ENCODE peak calls at places on chromosomes 16 and 17, in six cellular contexts. B, W, J, G, Z and S are unnamed samples.

GRCh38 chr17:12928736-12929135 is 89.1 kb downstream of the ELAC2 start:
- DNase-seq in B (no peak), W (no peak), J (no peak), G (no peak), Z (no peak), S (no peak)

GRCh38 chr17:44829558-44830358 is at the start of gene GJC1:
- DNase-seq in B (no peak), W (no peak), J (no peak), G (peak), Z (no peak), S (peak)

GRCh38 chr17:37527249-37527851 is 37.7 kb downstream of the DUSP14 start:
- DNase-seq in B (no peak), W (no peak), J (peak), G (no peak), Z (peak), S (peak)

GRCh38 chr17:50691550-50692447 is 15.9 kb downstream of the ANKRD40 start:
- DNase-seq in B (no peak), W (no peak), J (no peak), G (no peak), Z (no peak), S (no peak)

GRCh38 chr16:31273676-31274075 is 13.9 kb downstream of the ITGAM start:
- DNase-seq in B (no peak), W (no peak), J (no peak), G (no peak), Z (no peak), S (no peak)

GRCh38 chr17:74833501-74834361 is 26.0 kb downstream of the GRIN2C start:
- DNase-seq in B (no peak), W (no peak), J (no peak), G (no peak), Z (no peak), S (no peak)

GRCh38 chr17:48578616-48579560 is 738 bp upstream of the HOXB4 start:
- DNase-seq in B (no peak), W (no peak), J (no peak), G (no peak), Z (no peak), S (no peak)

GRCh38 chr17:6365187-6365943 is 69.6 kb downstream of the AIPL1 start:
- DNase-seq in B (no peak), W (no peak), J (no peak), G (peak), Z (peak), S (no peak)

GRCh38 chr16:58317608-58318152 is 22.9 kb upstream of the PRSS54 start:
- DNase-seq in B (no peak), W (no peak), J (no peak), G (no peak), Z (no peak), S (no peak)

GRCh38 chr16:77613115-77613514 is 109.2 kb upstream of the NUDT7 start:
- DNase-seq in B (no peak), W (no peak), J (no peak), G (no peak), Z (no peak), S (no peak)

GRCh38 chr16:76464973-76465620 is 187.9 kb downstream of the CNTNAP4 start:
- DNase-seq in B (no peak), W (no peak), J (no peak), G (no peak), Z (no peak), S (no peak)

GRCh38 chr17:18059283-18059682 is 20.1 kb downstream of the GID4 start:
- DNase-seq in B (no peak), W (no peak), J (no peak), G (no peak), Z (no peak), S (no peak)

GRCh38 chr17:28524476-28525415 is 18.6 kb downstream of the FOXN1 start:
- DNase-seq in B (peak), W (no peak), J (no peak), G (no peak), Z (peak), S (no peak)

GRCh38 chr16:66899945-66900688 is 18.6 kb downstream of the CDH16 start:
- DNase-seq in B (no peak), W (no peak), J (no peak), G (peak), Z (peak), S (no peak)

GRCh38 chr17:2054740-2055493 is at the start of gene HIC1:
- DNase-seq in B (peak), W (peak), J (peak), G (peak), Z (no peak), S (peak)

GRCh38 chr17:60749050-60749449 is 71.4 kb downstream of the BCAS3 start:
- DNase-seq in B (no peak), W (no peak), J (no peak), G (no peak), Z (no peak), S (no peak)

GRCh38 chr16:55189975-55190636 is 133.9 kb upstream of the IRX6 start:
- DNase-seq in B (no peak), W (no peak), J (no peak), G (no peak), Z (no peak), S (no peak)

GRCh38 chr16:55385363-55385762 is 61.4 kb downstream of the IRX6 start:
- DNase-seq in B (no peak), W (no peak), J (no peak), G (no peak), Z (no peak), S (no peak)

GRCh38 chr17:6098466-6099180 is 28.4 kb downstream of the WSCD1 start:
- DNase-seq in B (peak), W (no peak), J (no peak), G (no peak), Z (no peak), S (no peak)

GRCh38 chr17:66580601-66581385 is 254.1 kb upstream of the CACNG5 start:
- DNase-seq in B (no peak), W (no peak), J (no peak), G (no peak), Z (no peak), S (no peak)

GRCh38 chr17:75749545-75750389 is 15.2 kb downstream of the GALK1 start:
- DNase-seq in B (peak), W (peak), J (peak), G (peak), Z (no peak), S (peak)

GRCh38 chr17:40714473-40714872 is 10.9 kb upstream of the KRT24 start:
- DNase-seq in B (no peak), W (no peak), J (no peak), G (no peak), Z (no peak), S (no peak)

GRCh38 chr17:36778458-36778857 is 158.8 kb upstream of the LHX1 start:
- DNase-seq in B (no peak), W (no peak), J (no peak), G (no peak), Z (no peak), S (no peak)

GRCh38 chr17:58307468-58308172 is 21.0 kb downstream of the TSPOAP1 start:
- DNase-seq in B (no peak), W (no peak), J (no peak), G (peak), Z (no peak), S (no peak)

GRCh38 chr16:87550510-87550961 is 51.8 kb upstream of the JPH3 start:
- DNase-seq in B (no peak), W (no peak), J (peak), G (no peak), Z (no peak), S (no peak)

GRCh38 chr17:65604070-65604469 is 42.6 kb upstream of the AXIN2 start:
- DNase-seq in B (no peak), W (no peak), J (no peak), G (no peak), Z (no peak), S (no peak)

GRCh38 chr17:37676115-37676925 is 33.1 kb upstream of the DDX52 start:
- DNase-seq in B (no peak), W (no peak), J (no peak), G (peak), Z (no peak), S (no peak)

GRCh38 chr17:29615048-29615385 is 7.7 kb downstream of the CORO6 start:
- DNase-seq in B (no peak), W (no peak), J (peak), G (no peak), Z (no peak), S (no peak)

GRCh38 chr17:47802341-47803022 is 19.1 kb downstream of the OSBPL7 start:
- DNase-seq in B (peak), W (no peak), J (peak), G (peak), Z (no peak), S (peak)

GRCh38 chr17:57940653-57941329 is 14.4 kb downstream of the CUEDC1 start:
- DNase-seq in B (no peak), W (no peak), J (no peak), G (no peak), Z (no peak), S (no peak)

GRCh38 chr16:75254359-75254837 is 3.0 kb upstream of the BCAR1 start:
- DNase-seq in B (no peak), W (no peak), J (no peak), G (peak), Z (no peak), S (no peak)
- H3K27ac ChIP-seq in B (peak), W (peak), J (no peak), G (peak), Z (peak), S (no peak)

DNA sequence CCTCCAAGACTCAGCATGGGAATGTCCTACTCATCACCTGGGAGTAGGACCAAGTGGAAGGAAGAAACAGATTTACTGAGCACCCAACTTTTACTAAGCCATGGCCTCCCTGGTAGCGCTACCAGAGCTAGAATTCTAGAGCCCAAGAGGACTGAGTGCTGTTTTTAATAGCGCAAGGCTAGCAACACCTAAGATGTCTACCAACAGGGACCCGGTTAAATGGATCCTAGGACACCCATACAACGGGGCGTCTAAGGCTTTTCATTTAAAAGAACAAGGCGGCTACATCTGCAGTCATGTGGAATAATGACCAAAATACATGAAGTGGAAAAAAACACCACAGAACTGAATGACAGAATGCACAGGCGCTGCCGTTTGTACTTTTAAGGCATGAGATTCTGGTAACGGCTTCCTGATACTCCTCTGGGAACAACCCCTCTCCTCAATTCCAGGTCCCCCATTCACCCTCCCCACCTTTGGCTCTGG is 5.1 kb downstream of the GGA2 start:
- DNase-seq in B (no peak), W (no peak), J (no peak), G (no peak), Z (no peak), S (no peak)
- H3K27ac ChIP-seq in B (peak), W (no peak), J (no peak), G (peak), Z (no peak), S (no peak)

DNA sequence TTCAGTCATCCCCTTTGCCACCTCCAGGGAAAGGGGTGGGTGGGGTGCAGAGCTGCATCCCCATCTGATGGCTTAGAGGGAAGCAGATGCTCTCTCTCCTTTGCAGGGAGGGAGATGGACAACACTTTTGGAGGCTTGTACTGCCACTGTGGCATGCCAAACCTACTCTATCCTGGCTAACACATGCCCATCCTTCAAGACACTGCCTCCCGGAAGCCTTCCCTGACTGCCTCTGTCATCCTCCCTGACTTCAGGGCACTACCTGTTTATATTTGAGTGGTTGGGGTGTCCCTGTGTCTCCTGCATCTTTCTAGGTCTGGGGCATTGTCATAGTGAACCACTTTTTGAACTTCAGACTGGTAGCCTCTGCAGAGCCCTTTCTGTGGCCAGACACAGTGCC is 202.3 kb downstream of the ZNF423 start:
- DNase-seq in B (no peak), W (no peak), J (no peak), G (no peak), Z (no peak), S (no peak)
- H3K27ac ChIP-seq in B (peak), W (no peak), J (no peak), G (no peak), Z (no peak), S (no peak)

GRCh38 chr17:82217120-82217529 is 4.5 kb upstream of the CCDC57 start:
- DNase-seq in B (no peak), W (no peak), J (no peak), G (peak), Z (no peak), S (no peak)

GRCh38 chr17:82219083-82219482 is 6.4 kb upstream of the CCDC57 start:
- DNase-seq in B (no peak), W (no peak), J (no peak), G (peak), Z (no peak), S (no peak)

GRCh38 chr17:82216301-82217119 is 3.9 kb upstream of the CCDC57 start:
- DNase-seq in B (no peak), W (no peak), J (no peak), G (peak), Z (no peak), S (peak)

GRCh38 chr17:82218349-82219075 is 5.9 kb upstream of the CCDC57 start:
- DNase-seq in B (no peak), W (no peak), J (no peak), G (peak), Z (no peak), S (no peak)

GRCh38 chr17:82217530-82218204 is 5.0 kb upstream of the CCDC57 start:
- DNase-seq in B (no peak), W (no peak), J (no peak), G (peak), Z (peak), S (no peak)
- H3K27ac ChIP-seq in B (peak), W (peak), J (no peak), G (peak), Z (peak), S (no peak)

DNA sequence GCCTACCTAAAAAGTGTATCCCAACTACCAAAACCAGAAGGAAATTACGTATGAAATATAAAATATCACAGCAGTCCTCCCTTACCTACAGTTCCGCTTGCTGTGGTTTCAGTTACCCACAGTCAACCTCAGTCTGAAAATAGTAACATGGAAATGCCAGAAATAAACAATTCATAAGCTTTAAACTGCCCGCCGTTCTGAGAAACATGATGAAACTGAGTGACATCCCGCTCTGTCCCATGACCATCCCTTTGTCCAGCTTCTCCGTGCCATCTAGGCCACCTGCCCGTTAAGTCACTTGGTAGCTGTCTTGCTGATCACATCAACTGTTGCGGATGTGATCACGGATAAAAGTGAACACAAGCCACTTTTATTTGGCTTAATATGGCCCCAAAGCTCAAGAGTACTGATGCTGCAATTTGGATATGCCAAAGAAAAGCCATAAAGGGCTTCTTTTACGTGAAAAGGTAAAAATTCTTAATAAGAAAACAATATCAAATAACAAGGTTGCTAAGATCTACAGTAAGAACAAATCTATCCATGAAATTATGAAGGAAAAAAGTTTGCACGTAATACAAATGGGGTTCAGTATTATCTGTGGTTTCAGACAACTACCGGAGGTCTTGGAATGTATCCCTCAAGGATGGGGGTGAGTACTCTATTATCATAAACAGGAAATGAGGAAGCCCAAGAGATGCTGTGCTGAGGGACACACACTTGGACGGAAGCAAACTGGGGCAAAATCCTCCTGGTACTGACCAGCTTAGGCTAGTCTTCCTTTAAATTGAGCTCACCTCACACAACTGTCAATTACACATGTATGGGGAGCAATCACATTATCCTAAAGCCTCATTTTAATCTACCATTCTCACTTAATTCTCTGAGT is 8.2 kb downstream of the USP22 start:
- DNase-seq in B (no peak), W (no peak), J (peak), G (no peak), Z (no peak), S (peak)
- H3K27ac ChIP-seq in B (peak), W (peak), J (peak), G (peak), Z (no peak), S (peak)

GRCh38 chr16:89407925-89408300 is 82.4 kb downstream of the ANKRD11 start:
- DNase-seq in B (no peak), W (no peak), J (no peak), G (no peak), Z (no peak), S (no peak)
- H3K27ac ChIP-seq in B (no peak), W (peak), J (peak), G (no peak), Z (no peak), S (no peak)

GRCh38 chr16:27226976-27227705 is 23.8 kb downstream of the KDM8 start:
- DNase-seq in B (no peak), W (no peak), J (no peak), G (no peak), Z (no peak), S (no peak)

GRCh38 chr16:27224741-27225300 is 21.5 kb downstream of the KDM8 start:
- DNase-seq in B (no peak), W (no peak), J (no peak), G (no peak), Z (no peak), S (no peak)

GRCh38 chr16:27225536-27226360 is 22.4 kb downstream of the KDM8 start:
- DNase-seq in B (no peak), W (no peak), J (no peak), G (no peak), Z (no peak), S (peak)

GRCh38 chr16:27228036-27228435 is 24.7 kb downstream of the KDM8 start:
- DNase-seq in B (no peak), W (no peak), J (no peak), G (no peak), Z (no peak), S (no peak)

GRCh38 chr16:27226476-27226875 is 23.1 kb downstream of the KDM8 start:
- DNase-seq in B (no peak), W (no peak), J (no peak), G (no peak), Z (no peak), S (peak)
- H3K27ac ChIP-seq in B (peak), W (no peak), J (peak), G (no peak), Z (no peak), S (peak)